ENCODE peak calls at places on chromosomes 4 and X, in seven cellular contexts. R, E, C, H, Z, V and S are unnamed samples.

GRCh38 chr4:19736968-19737756 is 514.5 kb upstream of the SLIT2 start:
- DNase-seq in Z (no peak), C (no peak), E (no peak), V (no peak), R (no peak), H (peak), S (no peak)

GRCh38 chrX:25144043-25144940 is 128.5 kb upstream of the ARX start:
- DNase-seq in V (peak), R (peak), Z (peak), C (peak), E (peak), H (peak), S (peak)

GRCh38 chr4:177480796-177481195 is 38.6 kb upstream of the AGA start:
- DNase-seq in R (no peak), C (no peak), E (no peak), H (no peak), Z (no peak), V (peak), S (no peak)

GRCh38 chrX:143634701-143635442 is 1.0 kb downstream of the SLITRK4 start:
- DNase-seq in H (peak), R (no peak), Z (no peak), E (peak), C (peak), V (no peak), S (peak)

GRCh38 chr4:3276961-3277360 is 15.9 kb upstream of the RGS12 start:
- DNase-seq in C (no peak), H (no peak), E (no peak), V (peak), Z (no peak), R (no peak), S (no peak)

GRCh38 chr4:42397635-42398447 is 553 bp downstream of the SHISA3 start:
- DNase-seq in Z (peak), R (peak), V (peak), H (peak), E (peak), C (peak), S (peak)

GRCh38 chrX:29434939-29435338 is 780.4 kb upstream of the MAGEB2 start:
- DNase-seq in Z (no peak), H (no peak), E (no peak), C (no peak), V (no peak), R (no peak), S (no peak)

GRCh38 chrX:19028560-19028959 is 44.6 kb upstream of the PHKA2 start:
- DNase-seq in H (no peak), R (no peak), Z (no peak), C (no peak), E (no peak), V (no peak), S (no peak)

GRCh38 chrX:68834371-68835103 is 5.7 kb downstream of the EFNB1 start:
- DNase-seq in Z (no peak), E (no peak), C (no peak), H (no peak), V (no peak), R (no peak), S (no peak)

GRCh38 chr4:79872738-79873137 is 200.3 kb downstream of the ANTXR2 start:
- DNase-seq in C (no peak), H (no peak), V (no peak), Z (no peak), R (no peak), E (peak), S (no peak)

GRCh38 chr4:99087887-99088484 is 602 bp downstream of the ADH5 start:
- DNase-seq in V (peak), E (peak), H (peak), R (peak), C (peak), Z (peak), S (peak)

GRCh38 chr4:2767705-2768074 is 11.6 kb upstream of the TNIP2 start:
- DNase-seq in H (no peak), E (no peak), Z (no peak), R (no peak), V (no peak), C (no peak), S (no peak)

GRCh38 chr4:86449746-86450145 is 89.9 kb upstream of the MAPK10 start:
- DNase-seq in E (no peak), V (no peak), R (no peak), C (no peak), H (peak), Z (no peak), S (no peak)

GRCh38 chr4:73434311-73434710 is 1.7 kb upstream of the AFP start:
- DNase-seq in E (peak), C (no peak), V (peak), R (peak), Z (peak), H (peak), S (peak)

GRCh38 chr4:6177587-6178197 is 22.7 kb downstream of the JAKMIP1 start:
- DNase-seq in V (no peak), E (no peak), Z (peak), R (no peak), H (no peak), C (no peak), S (peak)

GRCh38 chr4:153887217-153887616 is 98.3 kb upstream of the SFRP2 start:
- DNase-seq in V (no peak), H (no peak), R (no peak), C (no peak), Z (no peak), E (no peak), S (no peak)

GRCh38 chrX:30876367-30876766 is 12.7 kb downstream of the TAB3 start:
- DNase-seq in C (no peak), E (no peak), V (no peak), H (no peak), R (no peak), Z (no peak), S (no peak)

GRCh38 chr4:137125011-137125410 is 407.3 kb downstream of the PCDH18 start:
- DNase-seq in Z (no peak), C (peak), V (peak), H (no peak), R (peak), E (peak), S (no peak)

GRCh38 chr4:95290702-95291101 is 258.1 kb downstream of the UNC5C start:
- DNase-seq in Z (no peak), E (no peak), R (no peak), C (no peak), V (no peak), H (no peak), S (no peak)

GRCh38 chr4:113823291-113823659 is 61.7 kb upstream of the CAMK2D start:
- DNase-seq in C (no peak), H (no peak), E (no peak), R (peak), Z (no peak), V (no peak), S (no peak)

GRCh38 chr4:157143365-157143764 is 67.4 kb downstream of the GLRB start:
- DNase-seq in C (no peak), V (peak), E (no peak), H (no peak), Z (no peak), R (no peak), S (no peak)

GRCh38 chrX:85698921-85699320 is 319.5 kb upstream of the POF1B start:
- DNase-seq in V (no peak), Z (no peak), H (peak), C (no peak), R (no peak), E (no peak), S (peak)

GRCh38 chr4:100510551-100510950 is 7.3 kb downstream of the EMCN start:
- DNase-seq in E (no peak), R (no peak), H (no peak), Z (no peak), V (peak), C (no peak), S (no peak)

GRCh38 chr4:83629945-83630684 is 94.2 kb downstream of the GPAT3 start:
- DNase-seq in C (peak), E (peak), Z (no peak), H (no peak), R (no peak), V (peak), S (no peak)

GRCh38 chrX:21749924-21750323 is 8.0 kb downstream of the SMPX start:
- DNase-seq in V (no peak), R (no peak), C (no peak), Z (no peak), H (no peak), E (no peak), S (no peak)

GRCh38 chr4:124974163-124974562 is 261.6 kb upstream of the ANKRD50 start:
- DNase-seq in C (no peak), E (peak), R (no peak), V (no peak), H (no peak), Z (no peak), S (no peak)

GRCh38 chr4:25180524-25181131 is 20.4 kb upstream of the SEPSECS start:
- DNase-seq in E (peak), R (peak), V (peak), H (peak), Z (peak), C (peak), S (peak)

GRCh38 chrX:14528629-14529287 is 578 bp upstream of the GLRA2 start:
- DNase-seq in H (peak), Z (peak), C (peak), R (peak), V (peak), E (peak), S (peak)

GRCh38 chrX:55007633-55008032 is 7.5 kb downstream of the APEX2 start:
- DNase-seq in C (peak), Z (no peak), R (no peak), E (peak), H (no peak), V (peak), S (no peak)

GRCh38 chrX:44913656-44914531 is 40.9 kb downstream of the KDM6A start:
- DNase-seq in Z (no peak), C (no peak), H (no peak), E (no peak), R (no peak), V (no peak), S (no peak)
- H3K4me2 ChIP-seq in Z (no peak), C (peak), H (no peak), E (no peak), R (no peak), V (no peak), S (no peak)

DNA sequence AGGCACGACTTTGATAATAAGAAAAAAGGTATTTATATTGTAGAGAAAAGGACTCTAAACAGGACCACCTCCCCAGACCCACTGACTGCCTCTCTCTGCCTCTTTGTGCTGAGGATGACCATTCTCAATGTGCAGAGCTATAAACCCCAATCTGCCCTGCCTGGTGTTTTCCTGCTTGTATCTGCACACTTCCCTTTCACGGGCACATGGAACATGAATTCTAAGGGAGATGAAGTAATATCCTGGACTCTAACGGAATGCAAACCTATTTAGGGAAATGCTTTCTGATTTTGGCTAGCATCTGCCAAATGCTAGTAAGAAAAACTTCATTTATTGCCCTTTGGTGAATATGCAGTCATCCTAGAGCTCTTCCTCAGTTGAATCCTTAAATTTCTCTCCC is 2.4 kb downstream of the DIPK2B start:
- DNase-seq in R (no peak), C (no peak), V (no peak), H (no peak), E (no peak), Z (no peak), S (no peak)
- TF ChIP-seq EZH2phosphoT487 in R (no peak), C (no peak), V (no peak), H (no peak), E (no peak), Z (no peak), S (no peak)

DNA sequence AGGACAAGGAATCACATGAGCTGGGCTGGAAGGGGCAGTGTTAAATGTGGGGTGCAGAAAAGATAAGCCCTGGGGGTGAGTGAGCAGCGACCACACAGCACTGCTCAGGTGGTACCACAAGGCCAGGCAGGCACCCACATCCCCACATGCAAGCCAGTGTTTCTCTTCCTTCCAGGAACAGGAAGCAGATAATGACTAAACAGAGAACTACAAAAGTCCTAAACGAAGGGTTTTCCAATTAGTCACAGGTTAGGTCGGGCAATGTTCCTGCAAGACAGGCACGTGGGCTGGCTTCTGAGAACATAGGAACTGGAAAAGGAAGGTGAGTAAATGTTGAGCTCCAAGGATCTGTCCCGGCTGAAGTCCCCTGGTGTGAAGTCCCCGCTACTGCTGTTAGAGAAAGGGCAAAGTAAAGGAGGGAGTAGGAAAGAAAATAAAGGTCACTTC is 19.5 kb downstream of the RELL1 start:
- DNase-seq in E (peak), H (no peak), R (no peak), Z (no peak), C (peak), V (peak), S (peak)
- H3K4me2 ChIP-seq in E (peak), H (no peak), R (no peak), Z (no peak), C (peak), V (peak), S (no peak)

GRCh38 chr4:140289486-140289885 is 84.0 kb upstream of the SCOC start:
- DNase-seq in E (no peak), V (no peak), Z (no peak), C (no peak), H (peak), R (no peak), S (no peak)
- TF ChIP-seq EZH2phosphoT487 in E (no peak), V (no peak), Z (no peak), C (no peak), H (no peak), R (no peak), S (no peak)

GRCh38 chrX:150543230-150544155 is 24.9 kb upstream of the MTM1 start:
- DNase-seq in C (no peak), H (peak), R (no peak), E (no peak), V (no peak), Z (no peak), S (no peak)
- H3K4me2 ChIP-seq in C (no peak), H (no peak), R (no peak), E (no peak), V (no peak), Z (no peak), S (no peak)

GRCh38 chrX:20693071-20693470 is 426.4 kb upstream of the RPS6KA3 start:
- DNase-seq in E (no peak), V (peak), R (no peak), Z (no peak), C (no peak), H (no peak), S (no peak)
- TF ChIP-seq EZH2phosphoT487 in E (no peak), V (no peak), R (no peak), Z (no peak), C (no peak), H (no peak), S (no peak)

DNA sequence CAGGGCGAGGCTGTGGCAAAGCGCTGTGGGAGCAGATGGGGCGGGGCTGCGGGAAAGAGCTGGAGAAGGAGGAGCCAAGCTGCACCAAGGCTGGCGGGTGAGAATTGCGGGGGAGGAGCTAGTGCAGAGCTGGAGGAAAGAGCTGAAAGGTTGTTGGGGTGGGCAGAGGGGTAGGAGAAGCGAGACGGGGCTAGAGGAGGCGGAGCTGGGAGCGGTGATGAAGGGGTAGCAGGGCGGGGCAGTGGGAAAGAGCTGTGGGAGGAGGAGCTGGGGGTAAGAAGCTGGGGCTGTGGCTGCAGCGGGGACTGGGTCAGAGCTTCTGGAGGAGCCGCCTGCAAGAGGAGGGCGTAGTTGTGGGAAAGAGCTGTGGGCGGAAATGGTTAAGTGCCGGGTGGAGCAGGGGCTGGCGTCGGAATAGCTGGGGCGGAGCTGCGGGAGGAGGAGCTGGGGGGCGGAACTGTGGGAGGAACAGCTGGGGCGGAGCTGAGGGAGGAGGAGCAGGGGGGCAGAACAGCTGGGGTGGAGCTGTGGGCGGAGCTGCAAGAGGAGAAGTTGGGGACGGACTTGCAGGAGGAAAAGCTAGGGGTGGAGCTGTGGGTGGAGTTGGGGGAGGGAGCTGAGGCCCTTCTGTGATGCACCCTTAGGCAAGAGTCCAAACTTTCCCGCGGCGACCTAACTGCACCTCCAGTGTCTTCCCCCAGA is 1.9 kb upstream of the EOLA2 start:
- DNase-seq in V (peak), C (peak), E (peak), H (peak), Z (peak), R (peak), S (peak)
- H3K4me2 ChIP-seq in V (peak), C (peak), E (peak), H (peak), Z (peak), R (peak), S (peak)

GRCh38 chr4:164800786-164801185 is 46.9 kb downstream of the SMIM31 start:
- DNase-seq in V (no peak), Z (no peak), H (no peak), E (no peak), C (no peak), R (no peak), S (peak)

GRCh38 chr4:164802301-164802700 is 48.4 kb downstream of the SMIM31 start:
- DNase-seq in R (no peak), V (no peak), H (no peak), C (no peak), E (no peak), Z (no peak), S (no peak)

GRCh38 chr4:164799410-164799809 is 45.5 kb downstream of the SMIM31 start:
- DNase-seq in R (no peak), C (no peak), Z (no peak), H (peak), V (no peak), E (no peak), S (peak)

GRCh38 chr4:164807611-164808010 is 53.7 kb downstream of the SMIM31 start:
- DNase-seq in Z (no peak), E (no peak), C (peak), R (no peak), V (no peak), H (peak), S (peak)

DNA sequence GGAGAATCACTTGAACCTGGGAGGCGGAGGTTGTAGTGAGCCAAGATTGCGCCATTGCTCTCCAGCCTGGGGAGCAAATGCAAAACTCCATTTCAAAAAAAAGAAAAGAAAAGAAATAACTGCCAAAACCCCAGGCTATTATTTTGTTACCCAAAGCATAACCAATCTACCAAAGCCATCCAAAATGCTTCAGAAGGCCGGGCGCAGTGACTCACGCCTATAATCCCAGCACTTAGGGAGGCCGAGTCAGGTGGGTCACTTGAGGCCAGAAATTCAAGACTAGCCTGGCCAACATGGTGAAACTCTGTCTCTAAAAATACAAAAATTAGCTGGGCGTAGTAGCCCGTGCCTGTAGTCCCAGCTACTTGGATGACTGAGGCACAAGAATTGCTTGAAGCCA is 49.8 kb downstream of the SMIM31 start:
- DNase-seq in R (no peak), V (no peak), Z (no peak), H (no peak), C (no peak), E (no peak), S (no peak)
- TF ChIP-seq EZH2phosphoT487 in R (no peak), V (no peak), Z (no peak), H (no peak), C (no peak), E (no peak), S (no peak)

GRCh38 chr4:183989931-183990330 is 84.8 kb downstream of the STOX2 start:
- DNase-seq in R (no peak), Z (no peak), V (no peak), E (no peak), H (no peak), C (no peak), S (no peak)

GRCh38 chr4:183996868-183997267 is 91.8 kb downstream of the STOX2 start:
- DNase-seq in V (peak), H (no peak), C (no peak), R (no peak), E (peak), Z (no peak), S (no peak)

GRCh38 chr4:184000457-184001395 is 95.6 kb downstream of the STOX2 start:
- DNase-seq in V (no peak), E (no peak), C (no peak), R (no peak), Z (no peak), H (no peak), S (peak)

GRCh38 chr4:183999435-183999834 is 94.3 kb downstream of the STOX2 start:
- DNase-seq in C (no peak), R (no peak), Z (no peak), V (no peak), H (no peak), E (no peak), S (no peak)

GRCh38 chr4:183995489-183996049 is 90.5 kb downstream of the STOX2 start:
- DNase-seq in Z (no peak), R (no peak), V (no peak), H (no peak), C (no peak), E (no peak), S (peak)
- H3K4me2 ChIP-seq in Z (no peak), R (no peak), V (no peak), H (no peak), C (no peak), E (no peak), S (no peak)

GRCh38 chr4:182205293-182205692 is 37.9 kb upstream of the TENM3 start:
- DNase-seq in C (no peak), E (no peak), V (no peak), H (no peak), Z (no peak), R (no peak), S (no peak)
- TF ChIP-seq EZH2phosphoT487 in C (no peak), E (no peak), V (no peak), H (no peak), Z (no peak), R (no peak), S (no peak)